ENCODE peak calls at places on chromosomes 3 and 15, in eight cellular contexts. Q is brain microvascular endothelial cell, K is cardiac muscle cell, N is stomach, I is fibroblast of the aortic adventitia, C is heart left ventricle, T is BE2C, U is SK-N-SH. F is an unnamed sample.

GRCh38 chr3:11289864-11290263 is 17.7 kb downstream of the ATG7 start:
- DNase-seq in Q (no peak), K (no peak), N (no peak), I (no peak), C (no peak), T (no peak), U (no peak), F (no peak)

GRCh38 chr15:90703455-90703854 is 13.7 kb upstream of the BLM start:
- DNase-seq in Q (no peak), K (no peak), N (no peak), I (no peak), C (no peak), T (no peak), U (no peak), F (no peak)

GRCh38 chr3:55780913-55781312 is 293.8 kb upstream of the WNT5A start:
- DNase-seq in Q (no peak), K (no peak), N (no peak), I (no peak), C (no peak), T (no peak), U (no peak), F (no peak)

GRCh38 chr15:49168026-49168425 is 2.0 kb upstream of the GALK2 start:
- DNase-seq in Q (no peak), K (no peak), N (no peak), I (peak; percentile 33), C (no peak), T (no peak), U (no peak), F (peak; percentile 42)

GRCh38 chr15:78069052-78069414 is 8.5 kb downstream of the TBC1D2B start:
- DNase-seq in Q (no peak), K (no peak), N (no peak), I (no peak), C (no peak), T (no peak), U (no peak), F (no peak)

GRCh38 chr15:70799667-70800450 is 36.5 kb upstream of the UACA start:
- DNase-seq in Q (peak; percentile 94), K (peak; percentile 99), N (peak; percentile 34), I (peak; percentile 99), C (peak; percentile 36), T (no peak), U (no peak), F (peak; percentile 95)

GRCh38 chr3:16884084-16884747 is 539 bp upstream of the PLCL2 start:
- DNase-seq in Q (no peak), K (peak; percentile 65), N (peak; percentile 58), I (no peak), C (peak; percentile 80), T (peak; percentile 54), U (peak; percentile 95), F (peak; percentile 78)

GRCh38 chr15:70741677-70742293 is 21.6 kb downstream of the UACA start:
- DNase-seq in Q (no peak), K (peak; percentile 45), N (no peak), I (peak; percentile 49), C (no peak), T (no peak), U (no peak), F (peak; percentile 74)

GRCh38 chr15:99095626-99096025 is 9.3 kb upstream of the SYNM start:
- DNase-seq in Q (no peak), K (no peak), N (no peak), I (no peak), C (no peak), T (no peak), U (no peak), F (no peak)

GRCh38 chr3:189289251-189289650 is 117.5 kb downstream of the TPRG1 start:
- DNase-seq in Q (no peak), K (no peak), N (no peak), I (no peak), C (no peak), T (no peak), U (no peak), F (no peak)

GRCh38 chr15:41215708-41216107 is 14.8 kb downstream of the EXD1 start:
- DNase-seq in Q (no peak), K (peak; percentile 14), N (no peak), I (no peak), C (no peak), T (no peak), U (no peak), F (no peak)

GRCh38 chr3:119579366-119580147 is at the start of gene ADPRH:
- DNase-seq in Q (peak; percentile 53), K (peak; percentile 85), N (peak; percentile 84), I (peak; percentile 52), C (peak; percentile 91), T (peak; percentile 74), U (peak; percentile 77), F (peak; percentile 84)

GRCh38 chr15:23912191-23912590 is 225.1 kb upstream of the NDN start:
- DNase-seq in Q (no peak), K (no peak), N (no peak), I (no peak), C (no peak), T (peak; percentile 13), U (peak; percentile 9), F (no peak)

GRCh38 chr3:62589078-62589477 is 215.7 kb upstream of the FEZF2 start:
- DNase-seq in Q (no peak), K (no peak), N (no peak), I (no peak), C (peak; percentile 36), T (no peak), U (no peak), F (peak; percentile 69)
- TF ChIP-seq CTCF in Q (peak; percentile 47), K (peak; percentile 5), N (no peak), I (no peak), C (no peak), T (peak; percentile 20), U (peak; percentile 39), F (no peak)

GRCh38 chr3:42717311-42717710 is 14.7 kb upstream of the HHATL start:
- DNase-seq in Q (no peak), K (peak; percentile 46), N (no peak), I (no peak), C (no peak), T (no peak), U (no peak), F (no peak)
- H3K4me3 ChIP-seq in Q (no peak overlapping the region), K (no peak overlapping the region), N (no peak overlapping the region), I (no peak overlapping the region), C (no peak overlapping the region), T (no peak overlapping the region), U (no peak overlapping the region), F (no peak overlapping the region)

DNA sequence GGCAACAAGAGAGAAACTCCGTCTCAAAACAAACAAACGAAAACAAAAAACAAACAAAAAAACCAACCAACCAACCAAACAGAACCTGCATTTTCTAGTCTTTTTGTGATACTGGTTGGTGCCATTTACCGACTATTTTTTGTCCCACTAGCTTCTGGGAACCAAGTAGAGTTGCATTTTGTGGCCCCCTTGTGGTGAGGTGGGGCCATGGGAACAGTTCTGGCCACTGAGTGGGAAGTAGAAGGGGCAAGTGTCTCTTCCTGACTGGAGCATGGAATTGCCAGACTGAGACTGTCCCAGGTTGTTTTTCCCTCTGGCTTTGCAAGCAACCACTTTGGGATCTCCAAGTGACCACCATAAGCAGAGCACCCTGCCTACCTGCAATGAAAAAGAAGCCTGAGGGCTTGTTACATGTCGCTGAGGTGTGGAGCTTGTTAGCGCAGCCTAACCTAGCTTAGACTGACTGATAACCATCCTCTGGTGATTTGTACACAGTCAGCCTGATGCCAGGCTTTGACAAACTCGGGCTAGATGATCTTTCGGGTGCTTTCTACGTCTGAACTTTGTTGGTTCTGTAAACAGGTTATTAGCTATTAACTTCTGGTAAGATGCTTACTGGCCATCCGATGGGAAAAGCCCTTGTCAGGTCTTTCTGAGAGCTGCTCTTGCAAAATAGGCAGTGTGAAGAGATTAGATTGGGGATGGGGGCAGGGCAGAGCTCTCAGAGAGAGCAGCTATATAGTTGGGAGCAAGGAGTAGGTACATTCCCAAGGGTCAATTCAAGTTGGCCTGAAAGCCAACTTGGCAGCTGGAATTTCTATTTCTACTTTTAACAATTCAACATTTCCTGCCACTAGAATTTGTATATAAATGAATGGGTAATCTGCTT is 172.2 kb downstream of the SSR3 start:
- DNase-seq in Q (peak; percentile 58), K (peak; percentile 55), N (peak; percentile 34), I (no peak), C (no peak), T (peak; percentile 61), U (no peak), F (peak; percentile 24)
- TF ChIP-seq CTCF in Q (peak; percentile 93), K (peak; percentile 73), N (peak; percentile 2), I (peak; percentile 51), C (no peak), T (peak; percentile 89), U (peak; percentile 58), F (peak; percentile 57)

GRCh38 chr3:187520027-187520945 is 149.9 kb downstream of the SST start:
- DNase-seq in Q (no peak), K (peak; percentile 10), N (no peak), I (peak; percentile 18), C (peak; percentile 64), T (no peak), U (no peak), F (no peak)
- H3K4me3 ChIP-seq in Q (no peak overlapping the region), K (no peak overlapping the region), N (no peak overlapping the region), I (no peak overlapping the region), C (no peak overlapping the region), T (no peak overlapping the region), U (no peak overlapping the region), F (no peak overlapping the region)

GRCh38 chr3:138834359-138835176 is at the start of gene PIK3CB:
- DNase-seq in Q (peak; percentile 67), K (peak; percentile 91), N (peak; percentile 92), I (peak; percentile 65), C (peak; percentile 96), T (peak; percentile 96), U (peak; percentile 97), F (peak; percentile 95)
- TF ChIP-seq CTCF in Q (peak; percentile 4), K (peak; percentile 30), N (no peak), I (no peak), C (no peak), T (peak; percentile 18), U (peak; percentile 38), F (no peak)

DNA sequence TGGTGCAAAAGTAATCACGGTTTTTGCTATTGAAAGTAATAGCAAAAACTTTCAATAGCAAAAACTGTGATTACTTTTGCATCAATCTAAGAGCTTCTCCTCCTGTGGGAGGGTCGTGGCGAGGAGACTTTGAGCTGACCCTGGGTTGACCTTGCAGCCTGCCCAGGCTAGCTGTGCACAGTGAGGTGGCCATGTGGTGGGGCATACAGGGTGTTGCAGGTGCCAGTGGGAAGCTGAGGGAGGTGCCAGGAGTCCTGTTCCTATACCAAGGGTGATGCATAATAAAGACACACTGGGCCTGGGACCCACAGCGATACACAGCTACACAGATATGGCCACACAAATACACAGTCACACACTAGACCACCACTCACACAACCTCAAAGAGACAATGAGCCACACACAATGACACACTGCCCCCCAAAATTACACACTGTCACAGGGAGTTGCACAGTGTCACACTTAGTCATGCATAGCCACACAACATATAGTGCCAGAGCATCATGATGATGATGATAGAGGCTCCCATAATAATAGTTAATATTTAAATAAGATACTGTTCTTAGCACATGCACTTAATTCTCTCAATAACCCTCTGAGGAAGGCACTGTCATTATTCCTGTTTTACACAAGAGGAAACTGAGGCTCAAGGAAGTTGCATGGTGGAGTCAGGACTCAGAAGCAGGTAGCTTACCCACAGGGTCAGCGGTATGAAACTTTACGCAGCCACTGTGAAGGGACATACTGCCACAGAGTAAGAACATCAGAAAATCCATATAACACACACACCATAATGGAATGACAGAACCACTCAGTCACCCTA is 6.3 kb downstream of the PLCD1 start:
- DNase-seq in Q (no peak), K (no peak), N (no peak), I (no peak), C (no peak), T (no peak), U (no peak), F (no peak)
- H3K4me3 ChIP-seq in Q (peak overlapping the region; percentile 81), K (peak overlapping the region; percentile 31), N (no peak overlapping the region), I (peak overlapping the region; percentile 92), C (peak overlapping the region; percentile 75), T (no peak overlapping the region), U (peak overlapping the region; percentile 73), F (peak overlapping the region; percentile 88)

GRCh38 chr3:15427182-15427880 is at the start of the genes EAF1 and METTL6:
- DNase-seq in Q (peak; percentile 68), K (peak; percentile 84), N (peak; percentile 85), I (peak; percentile 78), C (peak; percentile 88), T (peak; percentile 71), U (peak; percentile 91), F (peak; percentile 69)
- TF ChIP-seq CTCF in Q (peak; percentile 29), K (peak; percentile 21), N (no peak), I (peak; percentile 40), C (no peak), T (no peak), U (peak; percentile 14), F (no peak)